ENCODE peak calls at places on chromosomes 1 and 21, in four cellular contexts. F is left ventricle myocardium superior, Y is left colon, D is natural killer cell. W is an unnamed sample.

GRCh38 chr1:118303534-118303933 is 118.5 kb upstream of the SPAG17 start:
- ATAC-seq in F (peak; percentile 34), Y (no peak), D (no peak), W (no peak)

GRCh38 chr1:156860639-156861423 is at the start of gene NTRK1:
- ATAC-seq in D (peak; percentile 78), Y (peak; percentile 58), F (peak; percentile 52), W (peak; percentile 71)

GRCh38 chr1:59433440-59433813 is 136.5 kb downstream of the FGGY start:
- ATAC-seq in D (no peak), Y (no peak), F (peak; percentile 51), W (no peak)

GRCh38 chr21:43367296-43367695 is 59.6 kb downstream of the SIK1 start:
- ATAC-seq in D (no peak), Y (no peak), F (no peak), W (no peak)

GRCh38 chr1:154342132-154342531 is 16.8 kb downstream of the ATP8B2 start:
- ATAC-seq in D (no peak), F (no peak), Y (no peak), W (peak; percentile 56)

GRCh38 chr1:93839756-93840155 is 39.2 kb downstream of the DNTTIP2 start:
- ATAC-seq in Y (no peak), D (no peak), F (no peak), W (peak; percentile 54)

GRCh38 chr1:168035345-168035744 is 98.5 kb upstream of the MPC2 start:
- ATAC-seq in F (no peak), Y (no peak), D (no peak), W (no peak)

GRCh38 chr1:156524481-156524869 is 23.9 kb upstream of the MEF2D start:
- ATAC-seq in F (peak; percentile 91), D (peak; percentile 89), Y (peak; percentile 40), W (peak; percentile 90)

GRCh38 chr1:76949503-76949902 is 82.2 kb downstream of the ST6GALNAC5 start:
- ATAC-seq in F (no peak), D (no peak), Y (no peak), W (peak; percentile 56)

GRCh38 chr21:40846057-40846456 is 901 bp downstream of the DSCAM start:
- ATAC-seq in D (no peak), Y (no peak), F (no peak), W (no peak)

GRCh38 chr1:34057751-34058150 is 107.3 kb downstream of the CSMD2 start:
- ATAC-seq in F (peak; percentile 96), D (no peak), Y (no peak), W (no peak)

GRCh38 chr1:240070188-240070587 is 21.5 kb upstream of the FMN2 start:
- ATAC-seq in D (no peak), Y (no peak), F (no peak), W (no peak)

GRCh38 chr1:13707211-13707610 is 7.2 kb downstream of the PRDM2 start:
- ATAC-seq in Y (no peak), D (no peak), F (no peak), W (no peak)

W was measured in activated T-helper 17 cell treated with anti-CD3 and anti-CD28 coated beads, Interleukin-2, amount 50 U/mL, for 72 hours.